ENCODE peak calls at places on chromosome 17, in four cellular contexts. T, X, S and K are unnamed samples.

GRCh38 chr17:69900829-69901228 is 174.2 kb upstream of the KCNJ16 start:
- DNase-seq in T (no peak), X (no peak), S (no peak), K (no peak)

GRCh38 chr17:44354582-44355309 is 8.9 kb downstream of the FAM171A2 start:
- DNase-seq in T (no peak), X (peak; percentile 86), S (no peak), K (no peak)

GRCh38 chr17:27284811-27285415 is 9.0 kb upstream of the WSB1 start:
- DNase-seq in T (no peak), X (no peak), S (no peak), K (no peak)

GRCh38 chr17:76145231-76146052 is 4.4 kb upstream of the FOXJ1 start:
- DNase-seq in T (no peak), X (no peak), S (no peak), K (no peak)

GRCh38 chr17:79907855-79908254 is 68.6 kb upstream of the CBX4 start:
- DNase-seq in T (no peak), X (no peak), S (no peak), K (peak; percentile 20)

GRCh38 chr17:9240659-9241370 is 219.5 kb downstream of the NTN1 start:
- DNase-seq in T (no peak), X (peak; percentile 94), S (no peak), K (peak; percentile 62)

GRCh38 chr17:68456529-68457167 is 648 bp downstream of the WIPI1 start:
- DNase-seq in T (peak; percentile 33), X (peak; percentile 75), S (no peak), K (peak; percentile 89)

GRCh38 chr17:76267051-76267576 is 2.0 kb downstream of the UBALD2 start:
- DNase-seq in T (no peak), X (no peak), S (no peak), K (no peak)

GRCh38 chr17:50501054-50501453 is 7.2 kb upstream of the MYCBPAP start:
- DNase-seq in T (no peak), X (no peak), S (no peak), K (no peak)

GRCh38 chr17:3890082-3890892 is 2.6 kb downstream of the CAMKK1 start:
- DNase-seq in T (no peak), X (peak; percentile 35), S (no peak), K (peak; percentile 93)

GRCh38 chr17:53627511-53627910 is 195.2 kb upstream of the KIF2B start:
- DNase-seq in T (no peak), X (no peak), S (no peak), K (peak; percentile 78)

GRCh38 chr17:15261818-15262290 is 3.3 kb downstream of the PMP22 start:
- DNase-seq in T (no peak), X (peak; percentile 35), S (no peak), K (peak; percentile 51)

GRCh38 chr17:39183766-39184165 is 13.7 kb downstream of the CACNB1 start:
- DNase-seq in T (no peak), X (no peak), S (no peak), K (no peak)

GRCh38 chr17:7477392-7478275 is 1.8 kb downstream of the ZBTB4 start:
- DNase-seq in T (no peak), X (peak; percentile 65), S (no peak), K (peak; percentile 57)

GRCh38 chr17:50516980-50517379 is 8.7 kb downstream of the MYCBPAP start:
- DNase-seq in T (no peak), X (no peak), S (no peak), K (no peak)

GRCh38 chr17:66123163-66123562 is 68.8 kb downstream of the CEP112 start:
- DNase-seq in T (no peak), X (peak; percentile 29), S (no peak), K (peak; percentile 24)

GRCh38 chr17:55606431-55606830 is 95.2 kb upstream of the SMIM36 start:
- DNase-seq in T (no peak), X (no peak), S (no peak), K (no peak)

GRCh38 chr17:19933633-19934032 is 44.0 kb downstream of the AKAP10 start:
- DNase-seq in T (no peak), X (no peak), S (no peak), K (no peak)

GRCh38 chr17:55320594-55321506 is 56.1 kb downstream of the HLF start:
- DNase-seq in T (no peak), X (no peak), S (no peak), K (no peak)